ENCODE peak calls at places on chromosome 9, in six cellular contexts. D, A, G, V, Z and R are unnamed samples.

GRCh38 chr9:89154218-89154617 is 24.4 kb downstream of the SHC3 start:
- DNase-seq in V (no peak), D (no peak), Z (no peak), A (no peak), G (no peak), R (no peak)

GRCh38 chr9:88535226-88535931 is 401 bp downstream of the NXNL2 start:
- DNase-seq in Z (no peak), G (no peak), A (no peak), V (peak; percentile 31), D (peak; percentile 13), R (no peak)

GRCh38 chr9:74771672-74772071 is 116.0 kb downstream of the TRPM6 start:
- DNase-seq in A (no peak), D (no peak), V (no peak), G (no peak), Z (no peak), R (no peak)

GRCh38 chr9:35577486-35577885 is 27.6 kb upstream of the TESK1 start:
- DNase-seq in D (no peak), V (no peak), A (no peak), G (no peak), Z (no peak), R (no peak)

GRCh38 chr9:21413089-21414023 is 4.4 kb downstream of the IFNA8 start:
- DNase-seq in G (no peak), D (no peak), Z (no peak), V (no peak), A (no peak), R (peak; percentile 70)

GRCh38 chr9:138100711-138101349 is 223.2 kb downstream of the CACNA1B start:
- DNase-seq in Z (no peak), D (no peak), G (no peak), A (no peak), V (peak; percentile 10), R (peak; percentile 41)

GRCh38 chr9:8284835-8285234 is 485.3 kb upstream of the DMAC1 start:
- DNase-seq in A (no peak), V (no peak), Z (no peak), D (no peak), G (no peak), R (no peak)

GRCh38 chr9:88777498-88778312 is 213.6 kb upstream of the S1PR3 start:
- DNase-seq in Z (no peak), D (no peak), A (no peak), G (peak; percentile 91), V (no peak), R (peak; percentile 95)

GRCh38 chr9:128372188-128372641 is 1.0 kb downstream of the URM1 start:
- DNase-seq in A (no peak), V (no peak), D (no peak), G (peak; percentile 60), Z (no peak), R (peak; percentile 15)

GRCh38 chr9:79165006-79165405 is 406.8 kb upstream of the TLE4 start:
- DNase-seq in A (no peak), Z (no peak), D (no peak), G (no peak), V (no peak), R (peak; percentile 7)

GRCh38 chr9:120402741-120403542 is 177.0 kb downstream of the CDK5RAP2 start:
- DNase-seq in G (no peak), Z (no peak), A (no peak), V (peak; percentile 93), D (peak; percentile 54), R (peak; percentile 94)

GRCh38 chr9:38313421-38313820 is 79.1 kb upstream of the ALDH1B1 start:
- DNase-seq in G (no peak), D (no peak), Z (no peak), A (no peak), V (no peak), R (no peak)

GRCh38 chr9:20990867-20991266 is 40.6 kb downstream of the HACD4 start:
- DNase-seq in V (no peak), A (no peak), G (no peak), D (no peak), Z (no peak), R (peak; percentile 96)

GRCh38 chr9:134136117-134136996 is 475 bp downstream of the WDR5 start:
- DNase-seq in Z (no peak), G (peak; percentile 24), D (peak; percentile 92), V (no peak), A (no peak), R (peak; percentile 41)

GRCh38 chr9:106065579-106066214 is 371.4 kb downstream of the TMEM38B start:
- DNase-seq in Z (no peak), D (no peak), G (no peak), A (no peak), V (no peak), R (no peak)

GRCh38 chr9:106069241-106069640 is 374.9 kb downstream of the TMEM38B start:
- DNase-seq in Z (no peak), V (no peak), G (no peak), D (no peak), A (no peak), R (no peak)

GRCh38 chr9:106072421-106072820 is 378.1 kb downstream of the TMEM38B start:
- DNase-seq in G (no peak), A (no peak), D (no peak), V (no peak), Z (no peak), R (no peak)

GRCh38 chr9:106062252-106062651 is 367.9 kb downstream of the TMEM38B start:
- DNase-seq in D (no peak), V (no peak), A (no peak), Z (no peak), G (no peak), R (no peak)

DNA sequence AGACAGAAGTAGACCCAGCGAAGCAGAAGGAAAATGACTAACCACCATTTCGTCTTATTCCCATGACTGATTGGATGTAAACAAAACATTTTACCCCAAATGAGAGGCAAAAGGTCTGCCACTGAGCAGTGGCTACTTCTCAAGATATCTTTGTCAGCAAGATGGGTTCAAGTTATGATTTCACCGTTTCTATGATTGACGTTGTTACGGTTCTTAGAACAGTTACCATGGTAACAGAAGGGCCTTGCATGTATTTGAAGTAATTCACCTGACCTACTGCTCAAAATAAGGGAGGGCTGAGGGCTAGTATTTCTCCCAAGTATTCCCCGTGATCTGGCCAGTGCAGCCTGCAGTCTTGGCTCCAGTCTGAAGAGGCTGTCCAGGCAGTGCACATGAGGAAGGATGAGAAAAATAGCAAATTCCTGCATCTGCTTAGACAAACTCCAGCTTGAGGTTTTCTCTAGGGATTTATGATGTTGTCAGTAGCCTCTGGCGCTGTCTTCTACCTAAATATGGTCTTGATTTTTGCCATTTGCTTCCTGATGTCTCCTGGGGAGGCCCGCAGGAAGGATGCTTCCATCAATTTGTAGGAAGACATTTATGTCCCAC is 372.7 kb downstream of the TMEM38B start:
- DNase-seq in Z (no peak), G (no peak), D (no peak), A (no peak), V (no peak), R (no peak)
- TF ChIP-seq MYC in Z (no peak), G (no peak), D (no peak), A (no peak), V (no peak), R (no peak)

DNA sequence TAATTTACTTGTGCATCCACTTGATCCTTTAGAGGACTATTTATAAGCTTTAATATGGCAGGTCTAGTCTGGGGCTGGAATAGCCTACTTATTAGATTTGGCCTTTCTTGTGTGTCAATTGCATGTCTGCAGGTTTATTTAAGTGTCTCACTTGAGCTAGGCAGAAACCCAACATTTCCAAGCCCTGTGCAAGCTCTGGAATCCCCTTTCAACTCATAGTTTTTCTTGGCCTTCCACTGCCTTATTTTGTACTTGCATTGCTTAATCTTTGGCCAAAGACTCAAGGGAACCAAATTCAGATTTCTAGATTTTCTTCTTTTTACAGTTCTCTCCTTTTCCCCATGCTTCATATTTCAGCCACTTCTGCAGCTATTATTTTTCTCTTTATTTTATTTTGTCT is 102.4 kb upstream of the RFX3 start:
- DNase-seq in V (no peak), G (no peak), Z (no peak), D (no peak), A (no peak), R (no peak)
- H3K4me3 ChIP-seq in V (no peak overlapping the region), G (no peak overlapping the region), Z (no peak overlapping the region), D (no peak overlapping the region), A (no peak overlapping the region), R (no peak overlapping the region)

GRCh38 chr9:112091805-112092204 is 83.3 kb downstream of the SUSD1 start:
- DNase-seq in V (peak; percentile 37), D (no peak), A (no peak), G (peak; percentile 13), Z (no peak), R (peak; percentile 40)
- TF ChIP-seq CTCF in V (peak; percentile 51), D (peak; percentile 15), A (peak; percentile 55), G (peak; percentile 15), Z (peak; percentile 48), R (peak; percentile 24)

DNA sequence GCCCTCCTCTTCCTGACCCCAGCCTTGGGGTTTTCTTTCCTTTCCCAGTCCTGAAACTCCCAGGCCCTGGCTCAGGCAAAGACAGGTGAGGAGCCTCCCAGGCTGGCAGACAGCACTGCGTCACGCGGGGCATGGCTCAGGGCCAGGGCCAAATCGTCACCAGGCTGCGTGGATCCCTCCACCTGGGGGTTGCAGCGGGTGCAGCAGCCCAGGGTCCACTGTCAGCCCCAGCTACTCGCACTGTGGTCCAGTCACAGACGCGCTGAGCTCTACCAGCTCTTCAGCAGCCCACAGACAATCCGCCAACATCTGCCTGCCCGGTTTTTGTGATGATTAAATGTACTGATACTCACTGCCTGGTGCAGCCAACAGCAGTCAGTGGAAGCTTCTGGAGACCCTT is 12.1 kb downstream of the FAM78A start:
- DNase-seq in A (no peak), Z (no peak), V (no peak), G (no peak), D (peak; percentile 76), R (no peak)
- TF ChIP-seq MYC in A (no peak), Z (no peak), V (no peak), G (no peak), D (no peak), R (no peak)

GRCh38 chr9:109781086-109781485 is 1.1 kb downstream of the PALM2AKAP2 start:
- DNase-seq in A (no peak), Z (no peak), V (no peak), G (no peak), D (no peak), R (no peak)
- H3K4me3 ChIP-seq in A (peak overlapping the region; percentile 4), Z (no peak overlapping the region), V (no peak overlapping the region), G (no peak overlapping the region), D (no peak overlapping the region), R (no peak overlapping the region)

GRCh38 chr9:37209431-37210386 is 89.3 kb downstream of the ZCCHC7 start:
- DNase-seq in Z (no peak), A (peak; percentile 9), G (peak; percentile 26), V (peak; percentile 24), D (no peak), R (no peak)
- TF ChIP-seq CTCF in Z (no peak), A (peak; percentile 5), G (peak; percentile 21), V (no peak), D (peak; percentile 18), R (no peak)